ENCODE peak calls at places on chromosomes 11 and 22, in five cellular contexts. N, X, E, B and Q are unnamed samples.

GRCh38 chr11:116618461-116618860 is 154.3 kb downstream of the BUD13 start:
- DNase-seq in N (no peak), X (no peak), E (no peak), B (no peak), Q (no peak)

GRCh38 chr22:46823248-46823647 is 60.8 kb downstream of the TBC1D22A start:
- DNase-seq in N (no peak), X (no peak), E (no peak), B (no peak), Q (no peak)

GRCh38 chr11:82701847-82702520 is 31.7 kb downstream of the FAM181B start:
- DNase-seq in N (peak; percentile 31), X (peak; percentile 16), E (peak; percentile 65), B (peak; percentile 66), Q (peak; percentile 65)

GRCh38 chr22:50739894-50740293 is 1.9 kb downstream of the ACR start:
- DNase-seq in N (no peak), X (no peak), E (no peak), B (no peak), Q (no peak)

GRCh38 chr11:113994077-113994954 is 19.4 kb downstream of the HTR3A start:
- DNase-seq in N (peak; percentile 8), X (no peak), E (peak; percentile 48), B (peak; percentile 37), Q (peak; percentile 50)

GRCh38 chr22:35437038-35437437 is 37.1 kb downstream of the MCM5 start:
- DNase-seq in N (no peak), X (no peak), E (no peak), B (peak; percentile 84), Q (peak; percentile 79)

GRCh38 chr11:128420277-128420676 is 167.1 kb downstream of the ETS1 start:
- DNase-seq in N (no peak), X (no peak), E (no peak), B (no peak), Q (no peak)

GRCh38 chr11:84594602-84595001 is 1032.5 kb downstream of the DLG2 start:
- DNase-seq in N (no peak), X (no peak), E (no peak), B (no peak), Q (no peak)

GRCh38 chr22:42520663-42521546 is 1.3 kb upstream of the RRP7A start:
- DNase-seq in N (peak; percentile 17), X (no peak), E (no peak), B (no peak), Q (no peak)

GRCh38 chr11:67301951-67302516 is 1.3 kb upstream of the SSH3 start:
- DNase-seq in N (peak; percentile 85), X (peak; percentile 68), E (no peak), B (peak; percentile 75), Q (peak; percentile 80)

GRCh38 chr11:13891911-13892310 is 70.6 kb upstream of the SPON1 start:
- DNase-seq in N (no peak), X (no peak), E (no peak), B (no peak), Q (no peak)

GRCh38 chr11:1437500-1437899 is 47.8 kb downstream of the BRSK2 start:
- DNase-seq in N (peak; percentile 76), X (peak; percentile 42), E (no peak), B (peak; percentile 84), Q (no peak)

GRCh38 chr11:64591257-64592233 is 525 bp downstream of the SLC22A12 start:
- DNase-seq in N (no peak), X (no peak), E (no peak), B (no peak), Q (no peak)

GRCh38 chr22:28802595-28803087 is 2.3 kb upstream of the XBP1 start:
- DNase-seq in N (no peak), X (no peak), E (no peak), B (no peak), Q (no peak)

GRCh38 chr22:27647540-27647939 is 154.0 kb downstream of the MN1 start:
- DNase-seq in N (no peak), X (no peak), E (no peak), B (no peak), Q (no peak)

GRCh38 chr11:1866776-1867175 is 13.9 kb downstream of the LSP1 start:
- DNase-seq in N (no peak), X (no peak), E (no peak), B (no peak), Q (no peak)

GRCh38 chr11:29119116-29119515 is 897.7 kb downstream of the KCNA4 start:
- DNase-seq in N (peak; percentile 67), X (peak; percentile 72), E (no peak), B (no peak), Q (no peak)

GRCh38 chr11:94739331-94739730 is 28.8 kb upstream of the AMOTL1 start:
- DNase-seq in N (no peak), X (no peak), E (no peak), B (peak; percentile 56), Q (no peak)

GRCh38 chr11:65375012-65375411 is 7.4 kb downstream of the SLC25A45 start:
- DNase-seq in N (no peak), X (no peak), E (no peak), B (no peak), Q (no peak)

GRCh38 chr22:45602824-45603301 is 68.8 kb upstream of the ATXN10 start:
- DNase-seq in N (peak; percentile 44), X (no peak), E (peak; percentile 37), B (peak; percentile 93), Q (peak; percentile 94)

GRCh38 chr11:105862736-105863367 is 159.2 kb downstream of the MSANTD4 start:
- DNase-seq in N (peak; percentile 70), X (peak; percentile 68), E (peak; percentile 30), B (peak; percentile 57), Q (no peak)

GRCh38 chr22:41021655-41022454 is 70.5 kb upstream of the EP300 start:
- DNase-seq in N (peak; percentile 51), X (peak; percentile 16), E (peak; percentile 36), B (peak; percentile 73), Q (peak; percentile 68)

GRCh38 chr11:45929486-45930030 is 7.1 kb downstream of the LARGE2 start:
- DNase-seq in N (no peak), X (no peak), E (no peak), B (no peak), Q (no peak)

GRCh38 chr11:72038491-72038890 is 39.8 kb downstream of the IL18BP start:
- DNase-seq in N (peak; percentile 12), X (peak; percentile 72), E (no peak), B (no peak), Q (no peak)

GRCh38 chr22:40050258-40050657 is 55.5 kb downstream of the FAM83F start:
- DNase-seq in N (no peak), X (no peak), E (no peak), B (no peak), Q (no peak)

GRCh38 chr11:56740886-56741285 is 7.6 kb downstream of the OR9G4 start:
- DNase-seq in N (no peak), X (no peak), E (no peak), B (no peak), Q (no peak)
- H2BK5ac ChIP-seq in N (no peak overlapping the region), X (no peak overlapping the region), E (no peak overlapping the region), B (no peak overlapping the region), Q (no peak overlapping the region)

GRCh38 chr11:134178275-134178674 is 45.5 kb downstream of the NCAPD3 start:
- DNase-seq in N (no peak), X (no peak), E (no peak), B (no peak), Q (no peak)

GRCh38 chr11:134176284-134176683 is 47.5 kb downstream of the NCAPD3 start:
- DNase-seq in N (no peak), X (no peak), E (no peak), B (no peak), Q (no peak)

DNA sequence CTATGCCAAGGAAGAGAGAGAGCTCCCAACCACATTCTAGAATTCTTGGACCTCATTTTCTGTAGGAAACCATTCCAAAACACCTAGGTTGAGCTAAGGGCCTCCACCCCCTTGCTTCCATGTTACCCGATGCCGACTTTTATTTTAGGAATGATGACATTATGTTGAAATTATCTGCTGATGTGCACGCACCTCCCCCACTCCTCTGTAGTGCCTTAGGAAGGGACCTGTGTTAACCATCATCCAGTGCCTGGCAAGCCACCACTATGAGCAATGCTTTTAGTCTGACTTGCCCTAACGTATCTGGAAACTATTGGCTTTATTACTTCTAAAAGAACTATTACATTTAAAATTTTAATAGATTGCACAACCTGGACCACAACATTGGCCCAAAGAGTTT is 42.1 kb downstream of the NCAPD3 start:
- DNase-seq in N (no peak), X (peak; percentile 46), E (no peak), B (no peak), Q (no peak)
- H2BK5ac ChIP-seq in N (no peak overlapping the region), X (no peak overlapping the region), E (no peak overlapping the region), B (no peak overlapping the region), Q (no peak overlapping the region)

GRCh38 chr11:79097279-79097875 is 343.5 kb downstream of the TENM4 start:
- DNase-seq in N (no peak), X (no peak), E (no peak), B (no peak), Q (no peak)

GRCh38 chr11:79098096-79098495 is 342.7 kb downstream of the TENM4 start:
- DNase-seq in N (no peak), X (no peak), E (no peak), B (peak; percentile 93), Q (no peak)

GRCh38 chr11:79092791-79093313 is 348.0 kb downstream of the TENM4 start:
- DNase-seq in N (peak; percentile 90), X (peak; percentile 100), E (no peak), B (peak; percentile 37), Q (no peak)

GRCh38 chr11:79094601-79095000 is 346.2 kb downstream of the TENM4 start:
- DNase-seq in N (no peak), X (no peak), E (no peak), B (peak; percentile 80), Q (no peak)

DNA sequence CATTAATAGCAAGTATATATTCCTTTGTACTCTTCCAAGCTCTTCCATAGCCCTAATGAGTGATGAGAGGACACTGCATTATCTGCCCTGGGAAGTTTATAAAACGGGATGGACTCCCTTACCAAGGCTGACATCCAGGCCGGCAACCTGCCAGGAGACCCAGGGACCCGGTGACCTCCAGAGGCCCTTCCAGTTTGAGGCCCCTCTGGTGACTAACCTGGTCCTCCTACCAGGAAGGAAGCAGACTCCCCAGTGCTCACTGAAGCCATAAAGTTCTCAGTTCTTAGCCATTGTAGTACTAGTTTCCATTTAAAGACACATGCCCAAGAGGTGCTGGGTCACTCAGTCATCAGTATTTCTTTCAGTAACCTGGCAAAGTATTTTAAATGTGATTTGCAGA is 345.4 kb downstream of the TENM4 start:
- DNase-seq in N (no peak), X (no peak), E (no peak), B (no peak), Q (no peak)
- H2BK5ac ChIP-seq in N (no peak overlapping the region), X (no peak overlapping the region), E (no peak overlapping the region), B (no peak overlapping the region), Q (no peak overlapping the region)

GRCh38 chr11:12680246-12680939 is 6.2 kb downstream of the TEAD1 start:
- DNase-seq in N (peak; percentile 96), X (peak; percentile 91), E (peak; percentile 85), B (peak; percentile 98), Q (peak; percentile 96)

GRCh38 chr11:12679471-12679870 is 5.2 kb downstream of the TEAD1 start:
- DNase-seq in N (no peak), X (no peak), E (no peak), B (no peak), Q (no peak)

GRCh38 chr11:12681462-12681861 is 7.2 kb downstream of the TEAD1 start:
- DNase-seq in N (no peak), X (no peak), E (no peak), B (peak; percentile 62), Q (no peak)

GRCh38 chr11:12682288-12682687 is 8.1 kb downstream of the TEAD1 start:
- DNase-seq in N (no peak), X (no peak), E (no peak), B (peak; percentile 45), Q (no peak)

DNA sequence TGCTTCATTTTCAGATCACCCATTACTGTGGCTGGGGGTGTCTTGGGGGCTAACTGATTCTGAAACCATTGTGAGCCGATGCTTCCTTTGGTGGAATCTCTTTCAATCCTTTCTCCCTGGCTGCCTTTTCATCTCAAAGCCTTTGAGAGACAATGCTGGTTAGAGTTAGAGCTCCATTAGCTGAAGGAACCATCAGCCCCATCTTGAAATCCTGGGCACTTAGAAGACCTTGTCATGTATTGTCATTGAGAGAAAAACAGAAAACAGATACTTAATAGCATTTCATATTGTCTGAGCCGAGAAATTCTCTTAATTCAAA is 6.7 kb downstream of the TEAD1 start:
- DNase-seq in N (no peak), X (no peak), E (no peak), B (no peak), Q (no peak)
- H2BK5ac ChIP-seq in N (no peak overlapping the region), X (no peak overlapping the region), E (no peak overlapping the region), B (no peak overlapping the region), Q (no peak overlapping the region)